ENCODE peak calls at places on chromosomes 12 and 14, in four cellular contexts. A is dorsolateral prefrontal cortex, R is midbrain, B is GM03348. O is an unnamed sample.

GRCh38 chr14:29242755-29243340 is 476.3 kb downstream of the FOXG1 start:
- DNase-seq in A (no peak), R (no peak), B (no peak), O (no peak)

GRCh38 chr14:92737619-92738188 is 10.7 kb downstream of the LGMN start:
- DNase-seq in A (no peak), R (no peak), B (no peak), O (no peak)

GRCh38 chr12:88876867-88877266 is 296.6 kb upstream of the KITLG start:
- DNase-seq in A (no peak), R (no peak), B (no peak), O (no peak)

GRCh38 chr12:51905507-51906438 is 1.5 kb upstream of the ACVRL1 start:
- DNase-seq in A (no peak), R (no peak), B (peak), O (no peak)

GRCh38 chr14:39218171-39218769 is 15.4 kb upstream of the MIA2 start:
- DNase-seq in A (no peak), R (no peak), B (no peak), O (no peak)

GRCh38 chr12:66763453-66763852 is 84.6 kb upstream of the GRIP1 start:
- DNase-seq in A (no peak), R (no peak), B (no peak), O (no peak)

GRCh38 chr14:45246151-45246550 is 6.9 kb downstream of the MIS18BP1 start:
- DNase-seq in A (no peak), R (no peak), B (no peak), O (no peak)

GRCh38 chr12:2284857-2285256 is 232.1 kb downstream of the CACNA1C start:
- DNase-seq in A (no peak), R (peak), B (peak), O (peak)

GRCh38 chr14:103155013-103155412 is 31.8 kb downstream of the TNFAIP2 start:
- DNase-seq in A (no peak), R (peak), B (peak), O (no peak)

O was measured in ecto neural progenitor cell.